ENCODE peak calls at places on chromosomes 5 and 9, in seven cellular contexts. O is H9, R is neuronal stem cell, N is IMR-90, V is trophoblast cell, G is mesenchymal stem cell, K is mesendoderm. D is an unnamed sample.

GRCh38 chr5:55634866-55635265 is 77.3 kb downstream of the SLC38A9 start:
- DNase-seq in O (no peak), R (no peak), N (no peak), V (no peak), G (no peak), K (no peak), D (no peak)

GRCh38 chr9:93577940-93578682 is 1.7 kb downstream of the PHF2 start:
- DNase-seq in O (no peak), R (no peak), N (no peak), V (no peak), G (no peak), K (no peak), D (no peak)

GRCh38 chr9:83062653-83063527 is at the start of gene RASEF:
- DNase-seq in O (peak; percentile 84), R (peak; percentile 41), N (no peak), V (peak; percentile 88), G (peak; percentile 53), K (peak; percentile 74), D (peak; percentile 46)

GRCh38 chr5:116303340-116303739 is 218.5 kb downstream of the COMMD10 start:
- DNase-seq in O (no peak), R (no peak), N (no peak), V (no peak), G (peak; percentile 17), K (no peak), D (no peak)

GRCh38 chr5:68272289-68272688 is 56.7 kb downstream of the PIK3R1 start:
- DNase-seq in O (no peak), R (no peak), N (peak; percentile 17), V (no peak), G (peak; percentile 24), K (no peak), D (no peak)

GRCh38 chr9:9719373-9720112 is 893.3 kb downstream of the PTPRD start:
- DNase-seq in O (peak; percentile 69), R (no peak), N (no peak), V (no peak), G (no peak), K (no peak), D (no peak)

GRCh38 chr5:92017786-92018185 is 634.7 kb upstream of the ARRDC3 start:
- DNase-seq in O (no peak), R (no peak), N (peak; percentile 91), V (no peak), G (peak; percentile 54), K (no peak), D (no peak)

GRCh38 chr5:18465833-18466681 is 831.8 kb downstream of the TAF11L14 start:
- DNase-seq in O (peak; percentile 68), R (peak; percentile 80), N (peak; percentile 1), V (peak; percentile 71), G (peak; percentile 63), K (peak; percentile 87), D (peak; percentile 90)

GRCh38 chr5:88895681-88896501 is 12.9 kb upstream of the MEF2C start:
- DNase-seq in O (no peak), R (no peak), N (no peak), V (no peak), G (no peak), K (no peak), D (no peak)

GRCh38 chr9:105055922-105056321 is 128.0 kb upstream of the ABCA1 start:
- DNase-seq in O (no peak), R (no peak), N (peak; percentile 84), V (no peak), G (peak; percentile 56), K (no peak), D (no peak)

GRCh38 chr5:133372306-133373008 is 239.9 kb downstream of the FSTL4 start:
- DNase-seq in O (no peak), R (no peak), N (no peak), V (no peak), G (no peak), K (peak; percentile 18), D (no peak)

GRCh38 chr9:8564960-8565359 is 765.4 kb upstream of the DMAC1 start:
- DNase-seq in O (no peak), R (no peak), N (no peak), V (no peak), G (no peak), K (no peak), D (no peak)

DNA sequence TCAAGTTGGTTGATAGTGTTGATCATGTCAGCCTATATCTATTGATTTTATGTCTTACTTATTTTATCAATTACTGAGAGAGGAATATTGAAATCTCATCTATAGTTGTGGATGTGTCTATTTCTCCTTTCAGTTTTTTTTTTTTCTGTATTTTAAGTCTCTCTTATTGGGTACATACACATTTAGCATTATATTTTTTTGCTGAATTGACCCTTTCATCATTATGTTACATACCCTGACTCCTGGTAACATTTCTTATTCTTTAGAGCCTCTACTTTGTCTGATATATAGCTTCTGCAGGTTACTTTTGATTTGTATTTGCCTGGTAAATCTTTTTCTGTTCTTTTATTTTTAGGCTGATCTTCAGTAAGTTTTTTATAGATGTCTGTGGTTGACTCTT is 179.5 kb downstream of the GDNF start:
- DNase-seq in O (no peak), R (no peak), N (no peak), V (no peak), G (no peak), K (no peak), D (no peak)
- H3K4me1 ChIP-seq in O (no peaks in the 10 kb centered on the region), R (no peaks in the 10 kb centered on the region), N (no peaks in the 10 kb centered on the region), V (peaks cover 6% of the 10 kb centered on the region), G (peaks cover 2% of the 10 kb centered on the region), K (peaks cover 2% of the 10 kb centered on the region), D (no peaks in the 10 kb centered on the region)

GRCh38 chr9:130331061-130331460 is 65.5 kb downstream of the HMCN2 start:
- DNase-seq in O (no peak), R (no peak), N (no peak), V (no peak), G (no peak), K (no peak), D (no peak)
- H2BK120ac ChIP-seq in O (no peak overlapping the region), R (no peak overlapping the region), N (no peak overlapping the region), V (no peak overlapping the region), G (no peak overlapping the region), K (no peak overlapping the region), D (no peak overlapping the region)

GRCh38 chr5:83547889-83548288 is 76.3 kb downstream of the VCAN start:
- DNase-seq in O (no peak), R (no peak), N (no peak), V (no peak), G (no peak), K (no peak), D (no peak)

GRCh38 chr5:83548556-83548955 is 77.0 kb downstream of the VCAN start:
- DNase-seq in O (no peak), R (no peak), N (peak; percentile 31), V (no peak), G (no peak), K (no peak), D (no peak)

GRCh38 chr5:83547156-83547555 is 75.6 kb downstream of the VCAN start:
- DNase-seq in O (no peak), R (no peak), N (no peak), V (no peak), G (no peak), K (peak; percentile 23), D (no peak)

GRCh38 chr5:83551826-83552225 is 80.3 kb downstream of the VCAN start:
- DNase-seq in O (no peak), R (no peak), N (peak; percentile 92), V (no peak), G (peak; percentile 71), K (no peak), D (no peak)

DNA sequence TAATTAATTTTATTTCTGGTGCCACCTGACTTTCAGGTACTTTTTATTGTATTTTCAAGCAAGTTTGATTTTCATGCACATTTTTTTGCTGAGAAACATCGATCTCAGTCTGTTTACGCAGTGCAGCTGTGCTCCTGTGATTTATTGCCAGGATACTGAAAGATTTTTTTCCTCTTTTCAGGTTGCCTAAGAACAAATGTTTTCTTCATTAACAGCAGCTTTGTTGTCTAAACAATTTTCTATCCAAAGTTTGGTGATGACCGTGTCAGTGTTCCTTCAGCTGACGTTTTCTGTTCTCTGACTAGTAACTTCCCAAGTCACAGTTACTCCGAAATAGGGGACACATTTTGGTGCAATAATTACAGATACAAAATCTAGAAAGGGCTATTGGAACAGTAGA is 78.1 kb downstream of the VCAN start:
- DNase-seq in O (no peak), R (no peak), N (no peak), V (no peak), G (peak; percentile 55), K (no peak), D (no peak)
- H3K4me1 ChIP-seq in O (no peaks in the 10 kb centered on the region), R (no peaks in the 10 kb centered on the region), N (peaks cover 18% of the 10 kb centered on the region), V (no peaks in the 10 kb centered on the region), G (peaks cover 4% of the 10 kb centered on the region), K (peaks cover 1% of the 10 kb centered on the region), D (no peaks in the 10 kb centered on the region)

GRCh38 chr5:168802337-168802736 is 223.2 kb upstream of the PANK3 start:
- DNase-seq in O (no peak), R (no peak), N (no peak), V (no peak), G (no peak), K (no peak), D (no peak)
- H2BK120ac ChIP-seq in O (no peak overlapping the region), R (no peak overlapping the region), N (no peak overlapping the region), V (no peak overlapping the region), G (no peak overlapping the region), K (no peak overlapping the region), D (no peak overlapping the region)

GRCh38 chr5:78377056-78377717 is 16.8 kb downstream of the SCAMP1 start:
- DNase-seq in O (no peak), R (no peak), N (peak; percentile 35), V (no peak), G (no peak), K (no peak), D (no peak)
- H3K4me1 ChIP-seq in O (no peaks in the 10 kb centered on the region), R (no peaks in the 10 kb centered on the region), N (peaks cover 8% of the 10 kb centered on the region), V (no peaks in the 10 kb centered on the region), G (no peaks in the 10 kb centered on the region), K (no peaks in the 10 kb centered on the region), D (no peaks in the 10 kb centered on the region)

DNA sequence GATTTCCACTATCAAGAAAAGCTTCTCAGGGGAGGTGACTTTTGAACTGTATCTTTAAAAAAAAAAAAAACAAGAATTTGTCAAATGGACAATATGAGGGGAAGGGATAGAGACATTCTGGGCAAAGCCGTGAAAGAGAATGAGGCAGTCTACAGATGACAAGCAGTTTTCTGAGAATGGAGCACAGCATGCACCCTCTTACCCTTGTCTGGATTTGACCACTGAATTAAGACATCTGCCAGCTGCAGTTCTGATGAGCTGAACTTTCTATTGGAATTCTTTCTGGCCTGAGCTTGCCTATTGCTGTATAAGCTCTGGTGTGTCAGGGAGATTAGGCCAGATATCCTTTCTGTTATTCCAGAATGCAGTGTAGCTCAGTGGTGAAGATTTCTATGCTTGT is 10.3 kb upstream of the RANBP3L start:
- DNase-seq in O (no peak), R (no peak), N (no peak), V (no peak), G (no peak), K (no peak), D (no peak)
- H2BK120ac ChIP-seq in O (no peak overlapping the region), R (no peak overlapping the region), N (no peak overlapping the region), V (no peak overlapping the region), G (no peak overlapping the region), K (no peak overlapping the region), D (no peak overlapping the region)